ENCODE peak calls at places on chromosomes 6 and 20, in eight cellular contexts. Z is GM20000; H is skeletal muscle cell; U is kidney glomerular epithelial cell; E is HS-5; K is SK-N-SH; C is activated T-cell treated with anti-CD3 and anti-CD28 coated beads, Interleukin-2, amount 50 U/mL, for 1 hour; G is adrenal gland. T is an unnamed sample.

GRCh38 chr6:158488065-158488464 is 71.8 kb upstream of the TMEM181 start:
- DNase-seq in G (no peak), Z (no peak), H (peak), E (peak), U (peak), K (no peak), C (no peak), T (peak)

GRCh38 chr20:15802020-15802419 is 771.2 kb downstream of the KIF16B start:
- DNase-seq in U (no peak), C (no peak), H (no peak), G (no peak), K (no peak), E (peak), Z (no peak), T (no peak)

GRCh38 chr6:34047913-34048867 is 97.7 kb downstream of the GRM4 start:
- DNase-seq in U (no peak), Z (no peak), G (no peak), E (no peak), C (no peak), K (no peak), H (no peak), T (no peak)

GRCh38 chr6:156262014-156262413 is 515.2 kb upstream of the ARID1B start:
- DNase-seq in C (no peak), E (no peak), H (no peak), K (peak), G (no peak), U (no peak), Z (no peak), T (no peak)

GRCh38 chr20:22430154-22430745 is 154.1 kb downstream of the FOXA2 start:
- DNase-seq in G (no peak), H (no peak), U (no peak), E (no peak), K (no peak), C (no peak), Z (no peak), T (no peak)

GRCh38 chr6:33845031-33845430 is 41.2 kb upstream of the MLN start:
- DNase-seq in G (no peak), K (no peak), E (no peak), C (no peak), H (no peak), U (no peak), Z (no peak), T (no peak)

GRCh38 chr6:146047356-146047755 is 18.5 kb downstream of the GRM1 start:
- DNase-seq in K (no peak), H (no peak), E (no peak), Z (no peak), C (no peak), U (no peak), G (no peak), T (no peak)

GRCh38 chr20:50297498-50298348 is 107.1 kb downstream of the CEBPB start:
- DNase-seq in E (no peak), K (no peak), U (no peak), C (no peak), Z (no peak), G (no peak), H (no peak), T (no peak)

GRCh38 chr20:58102744-58103516 is 125.5 kb downstream of the ANKRD60 start:
- DNase-seq in C (no peak), U (no peak), K (no peak), G (no peak), H (no peak), Z (no peak), E (no peak), T (peak)

T was measured in foreskin keratinocyte.